ENCODE peak calls at places on chromosome 19, in six cellular contexts. One of them, this sample, is unnamed.

GRCh38 chr19:21604351-21604926 is 99.0 kb downstream of the ZNF429 start:
- DNase-seq in SK-N-SH: no peak
- DNase-seq in breast epithelium: no peak
- DNase-seq in transverse colon: no peak
- DNase-seq in spleen: no peak
- DNase-seq in stomach: no peak
- DNase-seq in this sample: no peak

GRCh38 chr19:12784871-12785430 is 6.3 kb upstream of the JUNB start:
- DNase-seq in stomach: no peak
- DNase-seq in breast epithelium: no peak
- DNase-seq in SK-N-SH: peak
- DNase-seq in spleen: no peak
- DNase-seq in transverse colon: no peak
- DNase-seq in this sample: no peak

GRCh38 chr19:14467816-14468215 is 7.3 kb downstream of the PTGER1 start:
- DNase-seq in SK-N-SH: no peak
- DNase-seq in breast epithelium: no peak
- DNase-seq in spleen: no peak
- DNase-seq in transverse colon: no peak
- DNase-seq in stomach: no peak
- DNase-seq in this sample: no peak

GRCh38 chr19:15623711-15624318 is 8.8 kb downstream of the CYP4F8 start:
- DNase-seq in transverse colon: no peak
- DNase-seq in spleen: no peak
- DNase-seq in stomach: no peak
- DNase-seq in breast epithelium: no peak
- DNase-seq in SK-N-SH: no peak
- DNase-seq in this sample: no peak

GRCh38 chr19:10736189-10736588 is 18.3 kb downstream of the DNM2 start:
- DNase-seq in breast epithelium: no peak
- DNase-seq in SK-N-SH: no peak
- DNase-seq in stomach: no peak
- DNase-seq in spleen: no peak
- DNase-seq in transverse colon: peak
- DNase-seq in this sample: no peak

GRCh38 chr19:49361438-49362047 is 673 bp downstream of the TEAD2 start:
- DNase-seq in breast epithelium: peak
- DNase-seq in SK-N-SH: peak
- DNase-seq in spleen: peak
- DNase-seq in transverse colon: peak
- DNase-seq in stomach: peak
- DNase-seq in this sample: peak

GRCh38 chr19:58558623-58559274 is 338 bp upstream of the UBE2M start:
- DNase-seq in transverse colon: peak
- DNase-seq in spleen: peak
- DNase-seq in stomach: peak
- DNase-seq in SK-N-SH: peak
- DNase-seq in breast epithelium: peak
- DNase-seq in this sample: peak

GRCh38 chr19:10612515-10613119 is 12.7 kb upstream of the SLC44A2 start:
- DNase-seq in SK-N-SH: peak
- DNase-seq in transverse colon: peak
- DNase-seq in stomach: peak
- DNase-seq in spleen: peak
- DNase-seq in breast epithelium: no peak
- DNase-seq in this sample: no peak

GRCh38 chr19:49999371-50000010 is 25.7 kb downstream of the VRK3 start:
- DNase-seq in stomach: no peak
- DNase-seq in spleen: no peak
- DNase-seq in SK-N-SH: no peak
- DNase-seq in breast epithelium: no peak
- DNase-seq in transverse colon: no peak
- DNase-seq in this sample: no peak

GRCh38 chr19:17902701-17903100 is 30.1 kb upstream of the CCDC124 start:
- DNase-seq in SK-N-SH: no peak
- DNase-seq in transverse colon: no peak
- DNase-seq in stomach: no peak
- DNase-seq in breast epithelium: no peak
- DNase-seq in spleen: no peak
- DNase-seq in this sample: no peak

GRCh38 chr19:3670796-3671679 is 29.2 kb downstream of the PIP5K1C start:
- DNase-seq in stomach: peak
- DNase-seq in spleen: no peak
- DNase-seq in breast epithelium: no peak
- DNase-seq in SK-N-SH: no peak
- DNase-seq in transverse colon: peak
- DNase-seq in this sample: no peak
- TF ChIP-seq POLR2AphosphoS5 in stomach: peak
- TF ChIP-seq POLR2AphosphoS5 in spleen: peak
- TF ChIP-seq POLR2AphosphoS5 in breast epithelium: peak
- TF ChIP-seq POLR2AphosphoS5 in SK-N-SH: no peak
- TF ChIP-seq POLR2AphosphoS5 in transverse colon: peak
- TF ChIP-seq POLR2AphosphoS5 in this sample: no peak

DNA sequence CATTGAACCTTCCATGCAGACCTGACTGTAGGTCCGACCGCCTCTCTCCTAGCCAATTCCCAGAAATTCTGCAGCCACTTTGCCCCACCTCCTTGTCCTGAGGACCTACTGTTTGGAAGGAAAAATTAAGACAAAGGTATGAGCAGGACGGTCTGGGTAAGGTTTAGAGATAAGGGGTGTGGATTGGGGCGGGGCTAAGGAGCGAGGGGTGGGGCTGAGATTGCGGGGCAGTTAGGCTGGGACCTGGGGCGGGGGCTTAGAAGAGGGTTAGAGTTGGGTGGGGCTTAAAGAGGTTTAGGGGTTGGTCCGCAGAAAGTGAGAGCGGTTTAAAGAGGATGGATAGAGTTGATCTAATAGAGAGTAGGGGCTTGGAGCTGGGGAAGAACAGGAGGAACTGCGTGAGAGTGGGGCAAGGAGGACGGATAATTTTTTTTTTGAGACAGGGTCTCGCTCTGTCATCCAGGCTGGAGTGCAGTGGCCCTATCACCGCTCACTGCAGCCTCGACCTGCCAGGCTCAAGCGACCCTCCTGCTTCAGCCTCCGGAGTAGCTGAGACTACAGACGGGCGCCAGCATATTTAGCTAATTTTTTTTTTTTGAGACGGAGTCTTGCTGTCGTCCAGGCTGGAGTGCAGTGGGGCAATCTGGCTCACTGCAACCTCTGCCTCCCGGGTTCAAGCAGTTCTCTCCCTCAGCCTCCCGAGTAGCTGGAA is 1.7 kb upstream of the ZNF865 start:
- DNase-seq in SK-N-SH: no peak
- DNase-seq in spleen: no peak
- DNase-seq in breast epithelium: no peak
- DNase-seq in transverse colon: peak
- DNase-seq in stomach: no peak
- DNase-seq in this sample: no peak
- H3K4me3 ChIP-seq in SK-N-SH: peak
- H3K4me3 ChIP-seq in spleen: peak
- H3K4me3 ChIP-seq in breast epithelium: peak
- H3K4me3 ChIP-seq in transverse colon: no peak
- H3K4me3 ChIP-seq in stomach: peak
- H3K4me3 ChIP-seq in this sample: no peak

DNA sequence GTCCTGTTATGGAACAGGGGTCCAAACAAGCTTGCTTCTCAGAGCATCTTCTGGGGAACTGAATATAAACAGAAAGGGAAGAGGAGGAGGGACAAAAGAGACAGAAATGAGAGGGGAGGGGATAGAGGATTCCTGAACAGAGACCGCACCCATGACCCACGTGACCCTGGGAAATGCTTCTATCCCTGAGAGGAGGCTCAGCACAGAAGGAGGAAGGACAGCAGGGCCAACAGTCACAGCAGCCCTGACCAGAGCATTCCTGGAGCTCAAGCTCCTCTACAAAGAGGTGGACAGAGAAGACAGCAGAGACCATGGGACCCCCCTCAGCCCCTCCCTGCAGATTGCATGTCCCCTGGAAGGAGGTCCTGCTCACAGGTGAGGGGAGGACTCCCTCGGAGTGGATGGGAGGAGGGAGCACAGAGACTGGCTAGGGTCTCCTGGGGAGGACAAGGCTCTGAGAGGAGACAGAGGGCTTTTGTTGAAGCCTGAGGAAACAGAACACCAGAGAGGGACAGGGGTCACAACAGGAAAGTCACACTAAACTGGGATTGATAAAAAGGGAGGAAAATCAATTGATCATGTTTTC is at the start of gene CEACAM6:
- DNase-seq in spleen: no peak
- DNase-seq in SK-N-SH: no peak
- DNase-seq in transverse colon: peak
- DNase-seq in breast epithelium: no peak
- DNase-seq in stomach: no peak
- DNase-seq in this sample: no peak
- TF ChIP-seq POLR2AphosphoS5 in spleen: no peak
- TF ChIP-seq POLR2AphosphoS5 in SK-N-SH: no peak
- TF ChIP-seq POLR2AphosphoS5 in transverse colon: no peak
- TF ChIP-seq POLR2AphosphoS5 in breast epithelium: no peak
- TF ChIP-seq POLR2AphosphoS5 in stomach: no peak
- TF ChIP-seq POLR2AphosphoS5 in this sample: no peak

DNA sequence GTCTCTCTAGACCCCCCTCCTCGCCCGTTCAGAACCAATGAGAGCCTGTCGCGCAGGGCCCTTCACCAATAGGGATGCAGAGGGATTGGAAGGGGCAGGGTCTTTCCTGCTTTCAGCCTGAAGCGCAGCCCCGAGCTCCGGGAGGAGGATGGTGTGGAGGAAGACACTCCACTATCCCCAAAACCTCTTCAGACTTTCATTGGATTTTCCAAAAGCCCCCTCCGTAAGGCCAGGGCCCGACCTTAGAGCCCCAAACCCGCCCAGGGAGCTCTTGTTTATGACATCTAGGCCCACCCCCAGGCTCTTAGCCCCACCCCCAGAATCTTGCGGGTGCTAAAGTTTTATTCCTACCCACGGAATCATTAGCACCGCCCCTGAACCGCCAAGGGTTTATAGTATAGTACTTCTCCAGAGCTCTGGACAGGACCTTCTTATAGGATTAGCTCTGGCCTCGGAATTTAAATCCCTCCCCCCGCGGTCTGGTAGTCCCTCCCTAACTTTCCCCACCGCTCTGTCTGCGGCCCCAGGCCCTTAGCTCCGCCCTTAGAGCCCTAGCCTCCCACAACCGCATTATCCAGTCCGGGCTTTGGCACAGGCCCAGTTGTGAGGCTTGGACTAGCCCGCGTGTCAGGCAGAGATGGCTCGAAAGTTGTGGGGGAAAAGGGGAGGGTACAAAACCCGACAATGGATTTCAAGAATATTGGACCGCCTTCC is 6.6 kb upstream of the EML2 start:
- DNase-seq in spleen: peak
- DNase-seq in breast epithelium: peak
- DNase-seq in transverse colon: peak
- DNase-seq in SK-N-SH: peak
- DNase-seq in stomach: peak
- DNase-seq in this sample: no peak
- H3K4me3 ChIP-seq in spleen: peak
- H3K4me3 ChIP-seq in breast epithelium: peak
- H3K4me3 ChIP-seq in transverse colon: peak
- H3K4me3 ChIP-seq in SK-N-SH: peak
- H3K4me3 ChIP-seq in stomach: peak
- H3K4me3 ChIP-seq in this sample: peak

GRCh38 chr19:55005684-55006488 is 32.2 kb downstream of the GP6 start:
- DNase-seq in stomach: no peak
- DNase-seq in transverse colon: no peak
- DNase-seq in breast epithelium: no peak
- DNase-seq in spleen: no peak
- DNase-seq in SK-N-SH: peak
- DNase-seq in this sample: peak
- TF ChIP-seq POLR2AphosphoS5 in stomach: peak
- TF ChIP-seq POLR2AphosphoS5 in transverse colon: peak
- TF ChIP-seq POLR2AphosphoS5 in breast epithelium: peak
- TF ChIP-seq POLR2AphosphoS5 in spleen: peak
- TF ChIP-seq POLR2AphosphoS5 in SK-N-SH: peak
- TF ChIP-seq POLR2AphosphoS5 in this sample: no peak

DNA sequence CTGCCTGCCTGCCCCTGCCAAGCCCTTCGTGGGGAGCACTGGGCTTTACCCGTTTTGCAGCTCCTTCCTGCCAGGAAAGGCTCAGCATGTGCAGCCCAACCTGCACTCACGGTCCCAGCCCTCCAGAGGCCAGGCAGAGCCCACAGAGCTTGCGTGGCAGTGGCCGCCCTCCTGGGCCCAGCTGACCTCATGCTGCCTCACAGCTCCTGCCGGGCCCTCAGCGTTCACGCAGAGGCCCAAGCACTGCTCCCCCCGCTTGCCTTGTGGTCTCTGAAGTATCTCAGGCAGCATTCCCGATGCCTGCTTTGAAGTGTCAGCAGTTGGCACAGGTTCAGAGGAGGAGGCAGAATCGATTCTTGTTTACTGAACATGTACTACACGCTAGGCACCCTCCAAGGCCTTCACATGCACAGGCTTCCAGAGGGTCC is 32.5 kb downstream of the CAPN12 start:
- DNase-seq in breast epithelium: no peak
- DNase-seq in spleen: no peak
- DNase-seq in SK-N-SH: no peak
- DNase-seq in transverse colon: peak
- DNase-seq in stomach: no peak
- DNase-seq in this sample: no peak
- H3K4me3 ChIP-seq in breast epithelium: no peak
- H3K4me3 ChIP-seq in spleen: no peak
- H3K4me3 ChIP-seq in SK-N-SH: no peak
- H3K4me3 ChIP-seq in transverse colon: no peak
- H3K4me3 ChIP-seq in stomach: no peak
- H3K4me3 ChIP-seq in this sample: no peak

GRCh38 chr19:29714953-29715694 is at the start of gene C19orf12:
- DNase-seq in spleen: peak
- DNase-seq in stomach: peak
- DNase-seq in transverse colon: peak
- DNase-seq in breast epithelium: peak
- DNase-seq in SK-N-SH: peak
- DNase-seq in this sample: no peak
- TF ChIP-seq POLR2AphosphoS5 in spleen: peak
- TF ChIP-seq POLR2AphosphoS5 in stomach: peak
- TF ChIP-seq POLR2AphosphoS5 in transverse colon: peak
- TF ChIP-seq POLR2AphosphoS5 in breast epithelium: peak
- TF ChIP-seq POLR2AphosphoS5 in SK-N-SH: peak
- TF ChIP-seq POLR2AphosphoS5 in this sample: peak

DNA sequence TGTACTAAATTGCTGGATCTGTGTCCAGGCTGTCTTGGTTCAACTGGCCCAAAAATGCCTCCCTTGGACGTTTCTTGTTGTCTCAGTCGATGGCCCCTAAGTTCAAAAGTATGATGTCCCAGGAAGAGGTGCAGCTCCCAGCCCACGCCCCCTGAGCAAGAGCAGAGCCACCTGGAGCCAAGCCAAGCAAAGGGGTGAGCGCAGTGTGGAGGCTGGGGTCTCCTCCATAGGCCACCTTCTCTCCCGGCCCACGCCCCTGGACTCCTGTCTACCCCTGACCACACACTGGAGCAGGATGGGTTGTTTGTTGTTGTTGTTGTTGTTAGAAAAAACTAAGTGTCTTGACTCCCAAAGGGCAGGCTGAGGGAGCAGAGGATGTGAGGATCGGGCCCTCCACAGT is 26.0 kb upstream of the NPAS1 start:
- DNase-seq in SK-N-SH: no peak
- DNase-seq in spleen: no peak
- DNase-seq in transverse colon: no peak
- DNase-seq in stomach: no peak
- DNase-seq in breast epithelium: no peak
- DNase-seq in this sample: no peak
- H3K4me3 ChIP-seq in SK-N-SH: no peak
- H3K4me3 ChIP-seq in spleen: no peak
- H3K4me3 ChIP-seq in transverse colon: no peak
- H3K4me3 ChIP-seq in stomach: no peak
- H3K4me3 ChIP-seq in breast epithelium: no peak
- H3K4me3 ChIP-seq in this sample: no peak

This sample was measured in SK-N-MC.